ENCODE peak calls at places on chromosomes 7 and 10, in ten cellular contexts. F is neural progenitor cell, C is body of pancreas, Y is adrenal gland, E is tibial artery, Z is mammary epithelial cell, G is hepatocyte, R is HCT116, M is Panc1, L is left ventricle myocardium inferior. V is an unnamed sample. For H3K36me3, the result is how much of the 10 kb centered on the place peaks cover.

GRCh38 chr7:118478236-118478635 is 253.7 kb downstream of the ANKRD7 start:
- DNase-seq in L (no peak), R (no peak), Z (no peak), Y (no peak), F (no peak), M (no peak), G (no peak), C (no peak), E (no peak), V (no peak)

GRCh38 chr10:69734797-69735468 is 66.8 kb upstream of the COL13A1 start:
- DNase-seq in M (no peak), L (no peak), Y (no peak), C (no peak), Z (no peak), F (no peak), G (no peak), E (no peak), R (no peak), V (no peak)

GRCh38 chr10:27714349-27714748 is 31.3 kb downstream of the MKX start:
- DNase-seq in Z (no peak), F (no peak), Y (no peak), G (no peak), L (no peak), M (no peak), R (no peak), C (no peak), E (no peak), V (no peak)

GRCh38 chr7:68676789-68677535 is 921.3 kb upstream of the AUTS2 start:
- DNase-seq in G (no peak), Z (no peak), F (no peak), R (no peak), Y (no peak), M (no peak), C (no peak), E (no peak), L (no peak), V (no peak)

GRCh38 chr7:93146465-93147127 is 1.6 kb downstream of the SAMD9L start:
- DNase-seq in G (no peak), M (no peak), F (no peak), C (no peak), L (no peak), Y (no peak), R (no peak), Z (no peak), E (no peak), V (no peak)

GRCh38 chr7:74023037-74023436 is 4.9 kb upstream of the ELN start:
- DNase-seq in E (peak), F (no peak), C (peak), R (no peak), Z (peak), G (peak), Y (no peak), M (no peak), L (peak), V (no peak)

GRCh38 chr7:103373866-103374643 is 26.6 kb downstream of the PSMC2 start:
- DNase-seq in M (no peak), F (peak), Y (no peak), L (no peak), E (no peak), Z (no peak), R (no peak), G (no peak), C (no peak), V (no peak)

GRCh38 chr10:130485241-130485957 is 349.2 kb downstream of the GLRX3 start:
- DNase-seq in L (no peak), F (no peak), M (no peak), E (no peak), C (no peak), Y (no peak), R (no peak), G (no peak), Z (no peak), V (no peak)

GRCh38 chr7:47190462-47190861 is 391.4 kb downstream of the TNS3 start:
- DNase-seq in L (no peak), G (no peak), F (no peak), Z (no peak), R (no peak), C (no peak), E (no peak), Y (no peak), M (no peak), V (no peak)

GRCh38 chr10:124722812-124723783 is 21.1 kb downstream of the FAM53B start:
- DNase-seq in Z (peak), G (no peak), C (no peak), E (peak), M (no peak), R (no peak), F (no peak), L (peak), Y (peak), V (no peak)

GRCh38 chr10:122054046-122055025 is 65.4 kb downstream of the TACC2 start:
- DNase-seq in Z (no peak), R (peak), G (peak), L (peak), M (no peak), E (peak), C (no peak), Y (peak), F (peak), V (no peak)

GRCh38 chr10:119738962-119739361 is 13.1 kb downstream of the INPP5F start:
- DNase-seq in Z (no peak), F (no peak), Y (no peak), C (no peak), R (no peak), M (no peak), G (no peak), L (no peak), E (no peak), V (no peak)

GRCh38 chr10:70145666-70146488 is 623 bp downstream of the TYSND1 start:
- DNase-seq in Y (peak), Z (peak), G (peak), C (peak), E (peak), R (no peak), F (peak), M (no peak), L (peak), V (no peak)

GRCh38 chr10:109934958-109935793 is 11.9 kb upstream of the XPNPEP1 start:
- DNase-seq in R (no peak), F (peak), Y (no peak), C (peak), E (no peak), M (no peak), Z (peak), L (no peak), G (no peak), V (no peak)

GRCh38 chr7:2821842-2822507 is 22.1 kb downstream of the GNA12 start:
- DNase-seq in Y (no peak), M (no peak), G (no peak), F (no peak), E (no peak), R (no peak), L (no peak), C (no peak), Z (peak), V (peak)

GRCh38 chr7:137209151-137209822 is 134.2 kb downstream of the PTN start:
- DNase-seq in F (no peak), E (no peak), C (no peak), Y (no peak), M (no peak), L (no peak), G (peak), Z (no peak), R (no peak), V (no peak)

GRCh38 chr10:124588736-124589451 is 127.3 kb downstream of the LHPP start:
- DNase-seq in Z (no peak), L (peak), Y (peak), R (no peak), E (peak), G (peak), F (no peak), C (peak), M (no peak), V (no peak)

GRCh38 chr10:21831986-21832735 is 171.4 kb downstream of the DNAJC1 start:
- DNase-seq in F (no peak), G (no peak), Y (no peak), Z (peak), C (no peak), E (no peak), L (no peak), M (no peak), R (no peak), V (no peak)

GRCh38 chr10:132499367-132499685 is 38.3 kb upstream of the INPP5A start:
- DNase-seq in C (no peak), G (no peak), M (no peak), E (no peak), F (no peak), L (no peak), Y (no peak), R (no peak), Z (no peak), V (no peak)

GRCh38 chr7:29319719-29320521 is 125.3 kb downstream of the CHN2 start:
- DNase-seq in F (no peak), M (no peak), Z (no peak), C (peak), Y (no peak), L (no peak), R (no peak), G (no peak), E (no peak), V (no peak)

GRCh38 chr10:89279449-89279869 is 22.4 kb upstream of the IFIT2 start:
- DNase-seq in F (no peak), R (no peak), Y (no peak), G (no peak), C (peak), E (no peak), Z (peak), M (no peak), L (no peak), V (no peak)

GRCh38 chr10:5679606-5680005 is 5.0 kb upstream of the TASOR2 start:
- DNase-seq in L (no peak), G (no peak), Z (peak), F (no peak), M (no peak), R (no peak), E (no peak), Y (no peak), C (no peak), V (no peak)

GRCh38 chr10:83666762-83667161 is 472.5 kb upstream of the GHITM start:
- DNase-seq in M (no peak), Z (no peak), C (no peak), G (no peak), R (no peak), F (no peak), L (no peak), E (no peak), Y (no peak), V (peak)

GRCh38 chr7:151244156-151244870 is 4.2 kb downstream of the SMARCD3 start:
- DNase-seq in Y (no peak), Z (peak), C (peak), E (no peak), L (no peak), F (peak), G (peak), M (no peak), R (no peak), V (no peak)

GRCh38 chr10:76697923-76698322 is 939.7 kb downstream of the KCNMA1 start:
- DNase-seq in R (no peak), Z (no peak), M (no peak), Y (no peak), G (no peak), F (peak), E (no peak), C (no peak), L (no peak), V (no peak)
- TF ChIP-seq CTCF in R (no peak), Z (no peak), M (peak), Y (no peak), G (no peak), F (peak), E (no peak), C (no peak), L (no peak), V (peak)

GRCh38 chr10:76074659-76075058 is 643.2 kb downstream of the LRMDA start:
- DNase-seq in R (no peak), E (no peak), L (no peak), C (no peak), Z (no peak), F (no peak), Y (no peak), M (no peak), G (no peak), V (no peak)
- H3K4me3 ChIP-seq in R (no peak), E (no peak), L (no peak), C (no peak), Z (no peak), F (no peak), Y (no peak), M (no peak), G (no peak), V (no peak)

GRCh38 chr10:91996266-91996665 is 72.7 kb downstream of the BTAF1 start:
- DNase-seq in Y (no peak), M (no peak), R (no peak), G (no peak), F (no peak), C (no peak), Z (no peak), E (no peak), L (no peak), V (no peak)
- H3K36me3 ChIP-seq in Y (under half), M (under half), R (under half), G (under half), F (under half), C (under half), Z (under half), E (half or more), L (half or more), V (under half)

DNA sequence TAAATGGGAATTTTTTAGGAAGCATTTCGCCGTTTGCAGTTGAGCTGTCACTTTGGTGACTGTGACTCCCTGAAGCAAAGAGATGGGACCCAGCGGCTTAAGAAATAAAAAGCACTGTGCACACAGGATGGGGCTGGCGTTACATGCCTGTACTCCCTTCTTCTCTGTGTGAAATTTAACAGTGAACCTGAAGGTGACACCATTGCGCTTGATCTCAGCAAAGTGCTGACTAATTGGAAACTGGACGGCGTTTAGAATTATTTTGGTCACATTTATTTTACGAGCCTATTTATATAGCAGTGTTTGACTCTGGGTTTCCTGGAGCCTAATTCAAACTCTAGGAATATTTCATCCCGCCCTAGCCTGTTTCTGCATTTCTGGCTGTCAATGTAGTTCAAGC is 146.2 kb downstream of the PAXIP1 start:
- DNase-seq in C (no peak), Z (no peak), F (no peak), Y (no peak), G (no peak), L (no peak), M (no peak), R (no peak), E (no peak), V (no peak)
- TF ChIP-seq CTCF in C (no peak), Z (no peak), F (no peak), Y (no peak), G (no peak), L (no peak), M (no peak), R (no peak), E (no peak), V (no peak)

GRCh38 chr10:53025172-53025651 is 252.6 kb upstream of the MBL2 start:
- DNase-seq in R (no peak), Y (no peak), E (no peak), F (no peak), L (no peak), Z (no peak), G (no peak), M (no peak), C (no peak), V (no peak)

GRCh38 chr10:53023411-53023810 is 250.8 kb upstream of the MBL2 start:
- DNase-seq in E (no peak), R (no peak), Z (no peak), F (no peak), Y (no peak), M (no peak), L (no peak), C (no peak), G (no peak), V (no peak)

DNA sequence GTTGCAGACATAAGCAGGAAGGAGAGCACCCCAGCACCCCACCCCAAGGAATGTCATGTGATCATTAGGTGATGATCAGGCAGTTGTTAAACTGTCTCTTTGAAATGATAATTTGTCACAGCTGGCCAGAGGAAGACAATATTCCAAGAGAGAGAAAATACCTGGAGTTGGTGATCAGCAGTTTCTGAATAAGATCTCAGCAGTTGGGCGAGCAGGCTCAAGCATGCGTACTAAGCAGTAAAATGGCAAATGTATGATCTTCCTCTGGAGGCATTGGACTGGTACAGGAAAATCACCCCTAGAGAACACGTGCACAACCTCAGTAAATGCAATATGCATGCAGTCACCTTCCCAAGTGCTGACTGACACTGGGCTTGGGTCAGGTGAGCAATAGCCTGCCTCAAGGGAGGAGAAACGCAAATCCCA is 250.1 kb upstream of the MBL2 start:
- DNase-seq in M (no peak), C (no peak), Y (no peak), F (no peak), L (no peak), R (no peak), E (no peak), Z (no peak), G (no peak), V (no peak)
- H3K4me3 ChIP-seq in M (no peak), C (no peak), Y (no peak), F (no peak), L (no peak), R (no peak), E (no peak), Z (no peak), G (no peak), V (no peak)

V was measured in BJ.